ENCODE peak calls at places on chromosomes 7 and 10, in ten cellular contexts. S, C, D, Z, U, O, X, P, M and B are unnamed samples.

GRCh38 chr7:47937711-47938573 is 10.3 kb downstream of the PKD1L1 start:
- DNase-seq in O (no peak), C (no peak), D (no peak), S (no peak), X (no peak), P (no peak), U (no peak), Z (no peak), M (no peak), B (no peak)

GRCh38 chr10:62063795-62064472 is 162.4 kb downstream of the ARID5B start:
- DNase-seq in O (no peak), D (no peak), S (no peak), U (no peak), P (no peak), C (no peak), X (no peak), Z (peak), M (no peak), B (no peak)

GRCh38 chr7:151062399-151063211 is 3.2 kb downstream of the SLC4A2 start:
- DNase-seq in C (no peak), X (no peak), Z (peak), D (peak), O (peak), P (no peak), U (no peak), S (peak), M (peak), B (no peak)

GRCh38 chr7:80851896-80852476 is 66.9 kb downstream of the SEMA3C start:
- DNase-seq in U (no peak), C (no peak), S (no peak), D (peak), P (no peak), M (no peak), Z (peak), X (no peak), O (no peak), B (no peak)

GRCh38 chr7:132455306-132455705 is 121.0 kb downstream of the PLXNA4 start:
- DNase-seq in X (no peak), Z (no peak), D (no peak), S (no peak), P (peak), C (no peak), M (no peak), U (peak), O (no peak), B (no peak)

GRCh38 chr10:80429521-80429966 is 21.2 kb downstream of the PRXL2A start:
- DNase-seq in C (no peak), M (no peak), U (no peak), O (no peak), X (no peak), D (no peak), S (peak), Z (no peak), P (no peak), B (no peak)

GRCh38 chr7:47327698-47328391 is 254.1 kb downstream of the TNS3 start:
- DNase-seq in D (peak), P (no peak), Z (peak), C (peak), M (peak), X (peak), O (peak), U (no peak), S (peak), B (no peak)

GRCh38 chr7:36440880-36441279 is 51.2 kb downstream of the ANLN start:
- DNase-seq in U (no peak), X (no peak), D (no peak), Z (peak), C (no peak), M (no peak), S (no peak), O (peak), P (no peak), B (peak)

GRCh38 chr7:45718464-45719330 is 144.5 kb downstream of the ADCY1 start:
- DNase-seq in M (no peak), S (no peak), Z (no peak), O (no peak), D (peak), U (no peak), C (no peak), X (no peak), P (no peak), B (no peak)

GRCh38 chr10:63241898-63242297 is 108.8 kb downstream of the NRBF2 start:
- DNase-seq in O (no peak), M (no peak), C (no peak), U (no peak), D (no peak), X (no peak), Z (no peak), S (no peak), P (no peak), B (peak)

GRCh38 chr7:150383710-150384397 is 4.7 kb downstream of the ZNF775 start:
- DNase-seq in O (peak), X (no peak), U (no peak), S (no peak), C (no peak), D (no peak), M (peak), Z (no peak), P (no peak), B (no peak)

GRCh38 chr10:122688293-122688989 is 11.2 kb downstream of the C10orf120 start:
- DNase-seq in D (peak), C (peak), O (no peak), U (no peak), S (no peak), X (no peak), M (no peak), P (no peak), Z (peak), B (no peak)

DNA sequence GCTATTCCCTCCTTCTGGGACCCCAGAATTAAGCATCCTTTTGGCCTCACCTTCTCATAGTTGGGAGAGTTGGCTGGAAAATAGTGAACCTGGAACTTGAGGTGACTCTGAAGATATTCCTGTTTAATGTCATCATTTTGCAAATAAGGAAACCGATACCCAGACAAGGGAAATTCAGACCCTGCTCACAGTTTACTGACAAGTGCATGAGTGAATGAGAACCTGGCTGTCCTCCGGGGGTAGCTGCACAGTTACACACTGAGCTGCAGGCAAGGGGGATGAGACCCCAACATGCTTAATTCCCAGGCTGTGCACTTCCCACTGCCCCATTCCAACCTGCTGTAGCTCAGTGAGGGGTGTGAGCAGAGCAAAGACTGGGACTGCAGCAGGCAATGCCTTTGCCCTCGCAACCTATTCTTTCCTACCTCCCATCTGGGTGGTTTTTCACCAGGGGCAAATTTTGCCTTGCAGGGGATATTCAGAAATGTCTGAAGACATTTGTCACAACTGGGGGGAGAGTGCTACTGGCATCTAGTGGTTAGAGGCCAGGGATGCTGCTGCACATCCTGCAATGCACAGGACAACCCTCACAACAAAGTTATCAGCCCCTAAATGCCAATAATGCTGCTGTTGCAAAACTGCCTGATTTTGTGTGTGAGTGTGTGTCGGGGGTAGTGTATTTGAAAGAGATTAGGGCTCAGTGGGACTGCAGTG is 136.2 kb downstream of the SORCS3 start:
- DNase-seq in Z (no peak), O (peak), X (no peak), U (no peak), D (no peak), C (no peak), S (no peak), M (no peak), P (no peak), B (no peak)
- TF ChIP-seq CTCF in Z (no peak), O (peak), X (no peak), U (no peak), D (no peak), C (peak), S (no peak), M (no peak), P (no peak), B (no peak)

DNA sequence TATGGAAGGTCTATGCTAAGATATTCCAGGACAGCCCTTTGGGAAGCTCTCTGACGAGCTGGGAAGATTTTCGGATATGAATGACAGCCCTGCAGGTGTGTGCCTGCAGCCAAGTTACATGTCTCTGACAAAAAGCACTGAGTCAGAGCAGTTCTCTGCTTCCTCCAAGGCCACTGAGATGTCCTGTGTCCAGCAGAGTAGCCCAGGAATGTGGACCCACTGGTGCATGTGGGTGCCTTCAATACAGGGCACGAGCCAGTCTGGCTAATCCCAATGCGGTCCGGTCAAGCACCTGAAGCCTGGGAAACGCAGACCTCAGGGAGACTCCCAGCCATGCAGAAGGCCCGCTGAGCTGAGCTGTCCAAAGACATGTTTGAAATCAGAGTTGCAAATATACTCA is 565.7 kb downstream of the TCERG1L start:
- DNase-seq in M (peak), D (no peak), S (peak), P (no peak), C (no peak), O (no peak), U (no peak), X (no peak), Z (no peak), B (no peak)
- TF ChIP-seq CTCF in M (no peak), D (no peak), S (no peak), P (no peak), C (no peak), O (no peak), U (no peak), X (no peak), Z (no peak), B (no peak)

DNA sequence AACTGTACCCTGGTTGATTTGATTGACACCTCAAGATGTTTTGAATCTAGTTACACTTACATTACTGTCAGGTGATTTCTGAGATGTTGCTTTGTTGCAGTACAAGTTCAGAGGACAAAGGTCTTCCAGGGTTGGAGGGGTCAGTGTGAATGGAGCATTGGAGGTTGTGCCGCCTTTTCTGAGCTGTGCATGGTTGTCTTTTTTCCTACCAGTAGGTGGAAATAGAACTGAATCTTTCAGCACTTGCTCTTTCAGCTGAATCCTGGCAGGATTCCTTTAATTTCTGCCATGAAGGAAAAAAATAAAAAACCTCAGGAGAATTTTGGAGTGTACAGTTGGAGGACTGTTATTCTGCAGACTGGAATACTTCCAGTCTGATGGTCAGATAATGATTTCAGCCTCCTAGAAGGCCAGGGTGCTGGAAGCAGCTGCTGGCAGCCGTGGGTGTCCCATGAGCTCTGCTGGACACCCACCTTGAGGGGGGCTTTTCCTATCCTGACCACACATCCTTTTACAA is 82.7 kb downstream of the PLCE1 start:
- DNase-seq in U (no peak), X (no peak), S (no peak), P (no peak), D (peak), M (peak), O (peak), Z (peak), C (peak), B (no peak)
- TF ChIP-seq CTCF in U (no peak), X (peak), S (no peak), P (no peak), D (peak), M (no peak), O (peak), Z (peak), C (no peak), B (no peak)

GRCh38 chr10:101216207-101216607 is 13.1 kb downstream of the LBX1 start:
- DNase-seq in S (no peak), O (peak), Z (no peak), M (no peak), P (no peak), C (no peak), X (no peak), U (peak), D (no peak), B (peak)
- TF ChIP-seq CTCF in S (no peak), O (no peak), Z (no peak), M (no peak), P (no peak), C (no peak), X (no peak), U (no peak), D (no peak), B (no peak)

GRCh38 chr10:12255048-12255447 is 59.1 kb downstream of the CDC123 start:
- DNase-seq in Z (no peak), P (no peak), M (no peak), C (no peak), S (no peak), X (no peak), O (no peak), U (no peak), D (no peak), B (no peak)

GRCh38 chr10:12250181-12250580 is 54.2 kb downstream of the CDC123 start:
- DNase-seq in P (no peak), O (no peak), M (no peak), S (no peak), X (no peak), C (no peak), U (no peak), D (no peak), Z (no peak), B (no peak)

GRCh38 chr10:12251581-12251980 is 55.6 kb downstream of the CDC123 start:
- DNase-seq in Z (no peak), C (no peak), M (no peak), U (no peak), X (no peak), S (no peak), P (no peak), D (no peak), O (no peak), B (no peak)

DNA sequence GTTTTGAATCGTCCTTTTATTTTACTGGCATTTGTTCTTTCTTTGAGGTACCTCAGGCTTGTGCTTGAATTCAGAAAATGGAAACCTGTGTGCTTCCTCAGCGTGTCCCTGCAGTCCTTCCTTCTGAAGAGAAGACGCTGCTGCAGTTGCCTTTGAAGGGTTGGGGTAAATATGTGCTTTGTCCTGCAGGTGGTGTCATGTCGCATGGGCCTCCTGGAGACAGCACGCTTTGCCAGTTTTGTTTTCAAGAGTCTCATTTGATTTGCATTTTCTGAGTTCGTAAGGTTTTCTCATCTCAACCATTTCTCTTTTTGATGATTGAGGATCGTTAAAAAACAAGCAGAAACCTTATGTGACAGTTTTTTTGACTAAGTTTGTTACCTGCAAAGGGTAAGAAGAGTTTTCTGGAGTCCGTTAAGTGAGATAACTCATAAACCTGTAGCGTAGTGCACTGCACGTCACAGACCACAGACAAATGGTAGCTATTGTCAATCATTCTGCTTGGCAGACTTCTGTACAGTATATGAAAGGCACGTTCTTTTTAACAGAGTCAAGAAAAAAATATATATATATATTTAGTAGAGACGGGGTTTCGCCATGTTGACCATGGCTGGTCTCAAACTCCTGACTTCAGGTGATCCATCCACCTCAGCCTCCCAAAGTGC is 57.0 kb downstream of the CDC123 start:
- DNase-seq in D (peak), S (no peak), M (no peak), U (peak), Z (no peak), C (no peak), O (peak), P (no peak), X (no peak), B (peak)
- TF ChIP-seq CTCF in D (peak), S (no peak), M (no peak), U (peak), Z (peak), C (no peak), O (peak), P (no peak), X (peak), B (peak)

DNA sequence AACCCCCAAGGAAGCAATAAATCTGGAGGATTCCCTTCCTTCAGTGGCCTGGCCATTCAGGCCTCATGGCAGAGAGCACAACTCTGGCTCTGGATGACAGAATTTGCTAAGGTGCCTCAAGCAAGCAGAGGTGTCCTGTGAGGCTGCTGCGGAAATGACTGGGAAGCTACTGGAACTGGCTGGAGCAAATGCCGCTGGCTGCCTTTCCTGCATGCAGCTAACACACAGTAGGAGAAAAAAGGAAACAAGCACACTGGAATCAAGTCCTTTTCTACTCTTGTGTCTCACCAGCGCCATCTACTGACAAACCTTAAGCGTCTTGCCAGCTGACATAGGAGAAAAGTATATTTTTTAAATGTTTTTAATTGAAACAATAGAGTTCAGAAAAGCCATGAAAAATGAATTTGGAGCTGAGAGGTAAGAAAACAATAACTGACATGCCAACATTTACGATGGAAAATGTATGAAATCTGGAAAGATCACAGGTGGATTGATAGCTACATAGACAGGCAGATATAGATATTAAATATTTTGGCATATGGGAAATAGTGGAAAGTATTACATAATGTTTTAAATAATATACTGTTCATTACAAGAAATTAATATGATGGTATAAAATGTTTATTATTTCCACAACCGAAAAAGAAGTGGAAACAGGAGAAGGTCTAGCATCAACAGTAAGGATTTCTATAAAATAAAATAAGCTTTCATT is 951.6 kb downstream of the ANKRD7 start:
- DNase-seq in Z (peak), P (no peak), S (peak), O (peak), X (no peak), C (peak), U (peak), D (peak), M (no peak), B (peak)
- TF ChIP-seq CTCF in Z (peak), P (no peak), S (no peak), O (peak), X (peak), C (peak), U (peak), D (peak), M (no peak), B (peak)